ENCODE peak calls at places on chromosome 11, in ten cellular contexts. F, I, J, U, O, Y, R, L, H and V are unnamed samples.

GRCh38 chr11:125402436-125402835 is 93.6 kb downstream of the FEZ1 start:
- DNase-seq in J (no peak), U (no peak), R (peak; percentile 29), F (no peak), I (no peak), L (no peak), H (no peak), O (peak; percentile 17), Y (peak; percentile 64), V (no peak)

GRCh38 chr11:46180741-46181140 is 59.5 kb upstream of the PHF21A start:
- DNase-seq in H (no peak), R (no peak), L (no peak), I (no peak), F (no peak), U (no peak), O (no peak), J (no peak), Y (no peak), V (no peak)

GRCh38 chr11:128733440-128734115 is 39.7 kb downstream of the FLI1 start:
- DNase-seq in H (no peak), U (no peak), O (no peak), I (no peak), R (peak; percentile 21), L (no peak), J (no peak), Y (no peak), F (no peak), V (no peak)

GRCh38 chr11:125872138-125872491 is 15.4 kb upstream of the HYLS1 start:
- DNase-seq in R (no peak), J (no peak), O (no peak), L (no peak), Y (no peak), I (no peak), U (no peak), F (no peak), H (no peak), V (no peak)

GRCh38 chr11:118662401-118663271 is 16.8 kb downstream of the TREH start:
- DNase-seq in J (no peak), U (no peak), I (no peak), F (no peak), R (no peak), O (no peak), Y (no peak), L (no peak), H (no peak), V (no peak)

GRCh38 chr11:72836111-72836510 is 21.9 kb downstream of the ATG16L2 start:
- DNase-seq in H (peak; percentile 39), F (no peak), Y (peak; percentile 56), J (no peak), R (no peak), L (no peak), U (peak; percentile 80), O (no peak), I (no peak), V (no peak)

GRCh38 chr11:59865031-59865430 is 1.3 kb downstream of the TCN1 start:
- DNase-seq in U (no peak), R (no peak), H (no peak), Y (no peak), L (no peak), I (no peak), J (no peak), F (no peak), O (no peak), V (no peak)

GRCh38 chr11:96293109-96293508 is 49.9 kb downstream of the MAML2 start:
- DNase-seq in O (no peak), Y (no peak), J (no peak), H (no peak), R (no peak), U (no peak), F (no peak), I (no peak), L (no peak), V (no peak)

GRCh38 chr11:533586-534196 is 1.7 kb downstream of the HRAS start:
- DNase-seq in H (peak; percentile 12), Y (no peak), O (no peak), I (no peak), R (no peak), L (no peak), F (no peak), J (no peak), U (no peak), V (no peak)

DNA sequence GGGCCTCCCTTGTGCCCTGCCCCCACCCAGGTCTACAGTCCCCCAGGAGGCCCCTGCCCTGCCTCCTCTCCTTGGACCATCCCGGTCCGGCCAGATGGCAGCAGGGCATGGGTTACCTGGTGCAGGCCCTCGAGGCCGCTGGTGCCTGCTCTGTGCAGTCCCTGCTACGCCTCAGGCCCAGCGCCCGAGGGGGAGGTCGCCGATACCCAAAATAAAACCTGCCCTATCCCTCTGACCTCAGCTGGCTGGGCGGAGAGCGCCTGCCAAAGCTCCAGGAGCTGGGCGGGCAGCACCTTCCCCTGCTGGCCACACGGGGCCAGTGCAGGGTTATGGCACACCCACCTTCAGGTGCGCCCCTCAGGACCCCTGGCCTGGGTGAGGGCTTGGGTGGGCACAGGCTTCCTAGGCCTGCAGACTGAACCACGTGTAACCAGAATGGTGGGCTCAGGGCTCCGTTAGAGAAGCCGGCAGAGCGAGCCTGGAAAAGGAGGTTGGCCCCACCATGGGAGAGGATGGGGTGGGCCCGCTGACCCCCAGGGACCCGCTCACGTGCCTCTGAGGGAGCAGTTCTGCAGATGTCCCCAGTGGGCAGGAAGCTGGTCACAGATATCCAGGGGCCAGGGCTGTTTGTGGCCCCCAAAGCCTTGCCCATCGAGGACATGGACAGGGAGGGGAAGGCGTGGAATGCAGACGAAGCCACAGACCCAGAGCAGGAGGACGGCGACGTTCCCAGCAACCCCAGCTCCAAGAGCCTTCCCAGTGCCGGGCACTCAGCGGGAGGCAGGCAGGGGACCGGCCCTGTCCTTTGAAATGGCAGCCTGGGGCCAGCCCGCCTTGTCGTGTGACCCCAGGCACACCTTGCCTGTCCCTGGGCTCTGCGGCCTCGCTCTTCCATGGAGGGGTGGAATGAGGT is 1.7 kb upstream of the TNNT3 start:
- DNase-seq in Y (peak; percentile 66), O (no peak), F (no peak), U (peak; percentile 69), L (no peak), H (no peak), I (no peak), R (no peak), J (no peak), V (no peak)
- TF ChIP-seq CTCF in Y (peak; percentile 79), O (peak; percentile 39), F (peak; percentile 31), U (peak; percentile 46), L (no peak), H (peak; percentile 61), I (no peak), R (no peak), J (peak; percentile 50), V (peak; percentile 48)

GRCh38 chr11:70456921-70457532 is 58.7 kb downstream of the CTTN start:
- DNase-seq in L (no peak), H (no peak), Y (no peak), J (no peak), F (peak; percentile 27), U (no peak), O (no peak), R (peak; percentile 20), I (no peak), V (no peak)
- TF ChIP-seq CTCF in L (no peak), H (no peak), Y (no peak), J (no peak), F (no peak), U (no peak), O (no peak), R (no peak), I (no peak), V (no peak)

GRCh38 chr11:35950082-35950481 is 6.2 kb downstream of the LDLRAD3 start:
- DNase-seq in R (no peak), O (no peak), L (no peak), I (no peak), F (no peak), J (no peak), H (no peak), Y (peak; percentile 14), U (no peak), V (no peak)

GRCh38 chr11:35954205-35954604 is 10.3 kb downstream of the LDLRAD3 start:
- DNase-seq in H (no peak), J (no peak), U (no peak), O (no peak), F (no peak), I (no peak), Y (no peak), L (no peak), R (no peak), V (no peak)

GRCh38 chr11:35951659-35952058 is 7.8 kb downstream of the LDLRAD3 start:
- DNase-seq in R (no peak), F (no peak), L (no peak), U (no peak), Y (no peak), H (no peak), J (no peak), I (no peak), O (no peak), V (no peak)

GRCh38 chr11:35955636-35956035 is 11.8 kb downstream of the LDLRAD3 start:
- DNase-seq in Y (no peak), U (no peak), L (no peak), R (no peak), O (no peak), H (no peak), J (no peak), I (no peak), F (no peak), V (no peak)

GRCh38 chr11:35953081-35953480 is 9.2 kb downstream of the LDLRAD3 start:
- DNase-seq in U (peak; percentile 25), F (no peak), I (no peak), H (peak; percentile 41), L (no peak), Y (peak; percentile 76), R (no peak), O (no peak), J (no peak), V (no peak)
- TF ChIP-seq CTCF in U (no peak), F (no peak), I (no peak), H (no peak), L (no peak), Y (no peak), R (no peak), O (no peak), J (no peak), V (no peak)

GRCh38 chr11:64150481-64151239 is 15.3 kb downstream of the MACROD1 start:
- DNase-seq in Y (peak; percentile 80), H (peak; percentile 89), L (no peak), I (no peak), J (no peak), R (no peak), O (no peak), U (peak; percentile 71), F (no peak), V (no peak)

GRCh38 chr11:64156235-64157011 is 9.5 kb downstream of the MACROD1 start:
- DNase-seq in H (no peak), Y (peak; percentile 81), I (no peak), O (no peak), F (no peak), L (no peak), U (peak; percentile 75), R (no peak), J (no peak), V (no peak)

GRCh38 chr11:64152841-64153691 is 12.8 kb downstream of the MACROD1 start:
- DNase-seq in O (no peak), Y (peak; percentile 68), U (peak; percentile 72), J (peak; percentile 81), F (peak; percentile 91), R (no peak), L (peak; percentile 77), I (peak; percentile 32), H (peak; percentile 60), V (peak; percentile 94)

GRCh38 chr11:64151337-64151736 is 14.6 kb downstream of the MACROD1 start:
- DNase-seq in Y (no peak), J (no peak), F (no peak), L (no peak), R (no peak), O (no peak), U (no peak), I (no peak), H (no peak), V (no peak)

GRCh38 chr11:64153831-64154230 is 12.1 kb downstream of the MACROD1 start:
- DNase-seq in U (no peak), Y (peak; percentile 16), F (no peak), I (no peak), J (no peak), L (no peak), R (no peak), H (no peak), O (no peak), V (no peak)
- TF ChIP-seq CTCF in U (no peak), Y (no peak), F (no peak), I (no peak), J (no peak), L (no peak), R (no peak), H (no peak), O (no peak), V (no peak)